ENCODE peak calls at places on chromosomes 7 and 10, in nine cellular contexts. E is substantia nigra, I is COR-L47, Z is astrocyte of the spinal cord, O is heart right ventricle, R is GM13976, A is ACHN, W is endothelial cell, B is AG08395. C is an unnamed sample.

GRCh38 chr7:34165466-34165865 is 260.1 kb downstream of the BMPER start:
- DNase-seq in E (no peak), I (no peak), Z (no peak), O (no peak), R (no peak), A (no peak), W (no peak), B (peak; percentile 59), C (no peak)

GRCh38 chr7:71900556-71900955 is 511.6 kb downstream of the CALN1 start:
- DNase-seq in E (no peak), I (no peak), Z (no peak), O (no peak), R (no peak), A (no peak), W (no peak), B (no peak), C (no peak)

GRCh38 chr10:70976063-70976462 is 87.7 kb upstream of the PCBD1 start:
- DNase-seq in E (no peak), I (no peak), Z (no peak), O (no peak), R (no peak), A (no peak), W (no peak), B (no peak), C (no peak)

GRCh38 chr7:26454180-26454579 is 162.5 kb downstream of the SNX10 start:
- DNase-seq in E (no peak), I (no peak), Z (peak; percentile 14), O (no peak), R (no peak), A (no peak), W (no peak), B (no peak), C (no peak)

GRCh38 chr10:71319042-71319799 is at the start of gene SLC29A3:
- DNase-seq in E (peak; percentile 29), I (peak; percentile 53), Z (peak; percentile 85), O (peak; percentile 74), R (peak; percentile 96), A (peak; percentile 86), W (peak; percentile 84), B (peak; percentile 90), C (peak; percentile 14)

GRCh38 chr7:137687556-137688280 is 159.1 kb downstream of the DGKI start:
- DNase-seq in E (no peak), I (no peak), Z (peak; percentile 77), O (no peak), R (no peak), A (no peak), W (no peak), B (peak; percentile 71), C (no peak)

GRCh38 chr7:31986878-31987518 is 83.2 kb downstream of the PDE1C start:
- DNase-seq in E (no peak), I (no peak), Z (peak; percentile 26), O (no peak), R (no peak), A (no peak), W (no peak), B (no peak), C (no peak)

GRCh38 chr10:124172241-124172661 is 78.9 kb upstream of the CHST15 start:
- DNase-seq in E (no peak), I (no peak), Z (no peak), O (no peak), R (no peak), A (no peak), W (no peak), B (no peak), C (no peak)

GRCh38 chr10:21174670-21175495 is 277.8 kb upstream of the NEBL start:
- DNase-seq in E (no peak), I (no peak), Z (no peak), O (no peak), R (no peak), A (no peak), W (peak; percentile 7), B (no peak), C (no peak)

GRCh38 chr10:1199897-1200721 is 143.9 kb downstream of the WDR37 start:
- DNase-seq in E (no peak), I (no peak), Z (no peak), O (no peak), R (no peak), A (no peak), W (no peak), B (no peak), C (no peak)

GRCh38 chr10:97010695-97011206 is 175.0 kb downstream of the SLIT1 start:
- DNase-seq in E (no peak), I (no peak), Z (no peak), O (no peak), R (no peak), A (no peak), W (no peak), B (no peak), C (no peak)

GRCh38 chr7:55111007-55111406 is 92.2 kb downstream of the EGFR start:
- DNase-seq in E (no peak), I (no peak), Z (peak; percentile 86), O (no peak), R (no peak), A (peak; percentile 64), W (no peak), B (peak; percentile 64), C (no peak)

GRCh38 chr7:135672560-135673359 is 10.4 kb downstream of the STMP1 start:
- DNase-seq in E (no peak), I (peak; percentile 43), Z (peak; percentile 84), O (peak; percentile 53), R (peak; percentile 54), A (peak; percentile 74), W (peak; percentile 28), B (peak; percentile 75), C (no peak)

GRCh38 chr7:64192148-64192704 is 14.8 kb upstream of the ZNF735 start:
- DNase-seq in E (no peak), I (no peak), Z (no peak), O (no peak), R (no peak), A (no peak), W (no peak), B (no peak), C (no peak)

GRCh38 chr7:83060218-83060617 is 102.5 kb downstream of the PCLO start:
- DNase-seq in E (no peak), I (peak; percentile 84), Z (no peak), O (peak; percentile 4), R (no peak), A (no peak), W (no peak), B (no peak), C (no peak)

GRCh38 chr10:93463723-93464511 is 18.2 kb downstream of the MYOF start:
- DNase-seq in E (no peak), I (no peak), Z (peak; percentile 68), O (no peak), R (no peak), A (no peak), W (no peak), B (peak; percentile 30), C (no peak)

GRCh38 chr7:90596745-90597526 is 815 bp downstream of the CDK14 start:
- DNase-seq in E (no peak), I (peak; percentile 4), Z (peak; percentile 58), O (no peak), R (peak; percentile 71), A (peak; percentile 31), W (peak; percentile 26), B (peak; percentile 45), C (no peak)

GRCh38 chr7:50393547-50394252 is 56.5 kb downstream of the FIGNL1 start:
- DNase-seq in E (no peak), I (no peak), Z (no peak), O (no peak), R (peak; percentile 65), A (no peak), W (no peak), B (no peak), C (no peak)

GRCh38 chr7:50204576-50204975 is 99.9 kb upstream of the IKZF1 start:
- DNase-seq in E (no peak), I (no peak), Z (no peak), O (no peak), R (no peak), A (no peak), W (no peak), B (no peak), C (no peak)

GRCh38 chr10:61992683-61993629 is 91.5 kb downstream of the ARID5B start:
- DNase-seq in E (no peak), I (no peak), Z (peak; percentile 90), O (peak; percentile 54), R (peak; percentile 18), A (no peak), W (no peak), B (peak; percentile 80), C (no peak)

GRCh38 chr7:8442814-8443304 is 9.4 kb downstream of the NXPH1 start:
- DNase-seq in E (no peak), I (no peak), Z (peak; percentile 49), O (peak; percentile 39), R (peak; percentile 69), A (peak; percentile 15), W (peak; percentile 95), B (peak; percentile 40), C (no peak)

GRCh38 chr7:104272767-104273384 is 55.5 kb upstream of the LHFPL3 start:
- DNase-seq in E (no peak), I (peak; percentile 13), Z (peak; percentile 49), O (no peak), R (peak; percentile 36), A (peak; percentile 64), W (peak; percentile 14), B (peak; percentile 19), C (no peak)

GRCh38 chr10:90319188-90319914 is 538.5 kb downstream of the HTR7 start:
- DNase-seq in E (no peak), I (peak; percentile 9), Z (peak; percentile 97), O (no peak), R (peak; percentile 16), A (peak; percentile 87), W (no peak), B (peak; percentile 8), C (no peak)

GRCh38 chr7:112076309-112076708 is 129.9 kb downstream of the DOCK4 start:
- DNase-seq in E (no peak), I (no peak), Z (no peak), O (no peak), R (no peak), A (no peak), W (no peak), B (no peak), C (no peak)

GRCh38 chr10:46515402-46516192 is 40.9 kb downstream of the GPRIN2 start:
- DNase-seq in E (no peak), I (no peak), Z (no peak), O (no peak), R (no peak), A (no peak), W (no peak), B (no peak), C (no peak)

GRCh38 chr7:38548605-38549004 is 82.6 kb downstream of the AMPH start:
- DNase-seq in E (no peak), I (no peak), Z (no peak), O (no peak), R (no peak), A (no peak), W (no peak), B (no peak), C (no peak)

GRCh38 chr10:63466168-63466935 is 575 bp upstream of the JMJD1C start:
- DNase-seq in E (peak; percentile 53), I (peak; percentile 68), Z (peak; percentile 70), O (peak; percentile 51), R (peak; percentile 42), A (peak; percentile 75), W (peak; percentile 11), B (peak; percentile 47), C (no peak)

GRCh38 chr10:128268015-128268722 is 141.9 kb upstream of the MKI67 start:
- DNase-seq in E (no peak), I (no peak), Z (no peak), O (no peak), R (peak; percentile 62), A (peak; percentile 63), W (peak; percentile 79), B (peak; percentile 21), C (no peak)

GRCh38 chr7:80634505-80634904 is 3.9 kb upstream of the CD36 start:
- DNase-seq in E (no peak), I (no peak), Z (peak; percentile 55), O (no peak), R (no peak), A (no peak), W (no peak), B (peak; percentile 48), C (no peak)

GRCh38 chr10:6423004-6423403 is 157.1 kb downstream of the PRKCQ start:
- DNase-seq in E (no peak), I (no peak), Z (no peak), O (no peak), R (no peak), A (no peak), W (no peak), B (peak; percentile 38), C (peak; percentile 20)

GRCh38 chr7:132207211-132207610 is 369.1 kb downstream of the PLXNA4 start:
- DNase-seq in E (no peak), I (no peak), Z (no peak), O (peak; percentile 69), R (no peak), A (no peak), W (no peak), B (no peak), C (no peak)